ENCODE peak calls at places on chromosomes 13 and 19, in five cellular contexts. C is HCT116, S is stomach, J is GM12878, F is endothelial cell of umbilical vein. T is an unnamed sample.

GRCh38 chr19:2433854-2434253 is 6.5 kb upstream of the TIMM13 start:
- DNase-seq in J (no peak), F (no peak), C (no peak), S (no peak), T (no peak)

GRCh38 chr13:101144808-101145419 is 271.4 kb downstream of the NALCN start:
- DNase-seq in C (peak), S (no peak), J (peak), F (peak), T (no peak)

GRCh38 chr19:32876919-32877285 is 7.3 kb upstream of the SLC7A9 start:
- DNase-seq in S (no peak), J (no peak), C (no peak), F (no peak), T (no peak)

GRCh38 chr19:290539-291521 is at the start of gene PLPP2:
- DNase-seq in F (no peak), S (peak), C (no peak), J (no peak), T (peak)

GRCh38 chr13:48853381-48854102 is 122.2 kb upstream of the FNDC3A start:
- DNase-seq in C (no peak), S (no peak), F (peak), J (no peak), T (no peak)

GRCh38 chr13:42173789-42174343 is 98.1 kb upstream of the AKAP11 start:
- DNase-seq in C (no peak), S (no peak), J (no peak), F (no peak), T (no peak)

GRCh38 chr19:18002347-18002850 is 5.6 kb upstream of the ARRDC2 start:
- DNase-seq in C (no peak), S (no peak), J (no peak), F (no peak), T (no peak)

GRCh38 chr19:21856751-21857150 is 20.8 kb upstream of the ZNF43 start:
- DNase-seq in C (no peak), J (no peak), F (no peak), S (no peak), T (no peak)

GRCh38 chr13:32153056-32153455 is 121.5 kb downstream of the FRY start:
- DNase-seq in S (no peak), F (peak), C (no peak), J (no peak), T (no peak)

GRCh38 chr19:36051236-36051635 is 2.8 kb downstream of the THAP8 start:
- DNase-seq in F (no peak), S (no peak), J (no peak), C (peak), T (no peak)

GRCh38 chr13:24148414-24149305 is 11.9 kb upstream of the SPATA13 start:
- DNase-seq in S (peak), F (peak), C (peak), J (no peak), T (no peak)

GRCh38 chr19:14023404-14024235 is 4.3 kb upstream of the RLN3 start:
- DNase-seq in C (no peak), F (peak), S (peak), J (no peak), T (no peak)

GRCh38 chr13:74907788-74908187 is 574.2 kb downstream of the TBC1D4 start:
- DNase-seq in S (no peak), C (no peak), J (no peak), F (peak), T (no peak)

GRCh38 chr13:24491853-24492252 is 20.7 kb downstream of the PARP4 start:
- DNase-seq in S (no peak), C (no peak), F (peak), J (no peak), T (no peak)

GRCh38 chr13:93248627-93249047 is 22.0 kb downstream of the GPC6 start:
- DNase-seq in F (no peak), C (no peak), J (no peak), S (peak), T (no peak)

GRCh38 chr19:18282021-18282787 is 782 bp upstream of the JUND start:
- DNase-seq in F (peak), S (no peak), J (no peak), C (no peak), T (no peak)

GRCh38 chr19:54190942-54191670 is at the start of gene TSEN34:
- DNase-seq in C (peak), F (no peak), J (no peak), S (peak), T (peak)
- TF ChIP-seq POLR2A in C (peak), F (no peak), J (peak), S (no peak), T (peak)

DNA sequence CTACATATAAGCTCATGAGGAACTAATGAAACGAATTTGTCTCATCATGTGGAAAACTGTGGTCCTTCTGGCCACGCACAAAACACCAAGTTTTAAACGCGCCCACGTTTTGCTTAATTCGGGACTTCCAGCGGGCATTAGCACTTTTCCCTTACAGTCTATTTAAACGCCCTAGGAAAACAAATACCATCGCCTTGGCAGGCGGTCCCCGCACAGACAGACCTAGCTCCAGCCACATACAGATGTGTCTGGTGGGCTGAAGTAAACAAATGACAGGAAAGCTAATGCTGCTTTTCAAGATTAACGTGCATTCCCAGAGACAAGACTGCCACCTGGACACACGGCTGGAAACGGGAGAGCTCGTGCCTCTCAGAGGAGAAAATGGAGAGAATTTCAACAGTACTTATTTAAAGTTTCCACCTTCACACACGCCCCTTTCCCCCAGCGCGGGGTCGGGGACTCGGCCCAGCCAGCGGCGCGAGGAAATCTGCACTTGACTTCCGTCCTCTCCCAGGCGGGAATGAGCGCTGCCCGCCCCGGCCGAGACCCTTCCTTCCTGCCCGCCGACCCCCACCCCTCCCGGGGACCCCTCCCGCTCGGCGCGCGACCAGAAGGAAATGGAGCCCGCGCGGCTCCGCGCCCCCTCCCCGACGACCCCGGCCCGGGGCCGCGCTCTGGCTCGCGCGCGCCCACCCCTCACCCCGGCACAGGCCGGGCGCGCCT is 929 bp downstream of the USP12 start:
- DNase-seq in J (no peak), S (peak), C (peak), F (peak), T (peak)
- TF ChIP-seq POLR2AphosphoS5 in J (peak), S (no peak), C (no peak), F (no peak), T (no peak)

GRCh38 chr19:46132508-46133100 is 8.1 kb upstream of the IGFL3 start:
- DNase-seq in J (no peak), C (no peak), S (no peak), F (no peak), T (no peak)

GRCh38 chr19:46131485-46132143 is 7.1 kb upstream of the IGFL3 start:
- DNase-seq in S (no peak), C (no peak), J (no peak), F (peak), T (no peak)

GRCh38 chr19:46134527-46134926 is 10.0 kb upstream of the IGFL3 start:
- DNase-seq in S (no peak), F (no peak), C (no peak), J (no peak), T (no peak)

GRCh38 chr19:46133777-46134231 is 9.3 kb upstream of the IGFL3 start:
- DNase-seq in C (no peak), F (peak), J (no peak), S (no peak), T (no peak)

DNA sequence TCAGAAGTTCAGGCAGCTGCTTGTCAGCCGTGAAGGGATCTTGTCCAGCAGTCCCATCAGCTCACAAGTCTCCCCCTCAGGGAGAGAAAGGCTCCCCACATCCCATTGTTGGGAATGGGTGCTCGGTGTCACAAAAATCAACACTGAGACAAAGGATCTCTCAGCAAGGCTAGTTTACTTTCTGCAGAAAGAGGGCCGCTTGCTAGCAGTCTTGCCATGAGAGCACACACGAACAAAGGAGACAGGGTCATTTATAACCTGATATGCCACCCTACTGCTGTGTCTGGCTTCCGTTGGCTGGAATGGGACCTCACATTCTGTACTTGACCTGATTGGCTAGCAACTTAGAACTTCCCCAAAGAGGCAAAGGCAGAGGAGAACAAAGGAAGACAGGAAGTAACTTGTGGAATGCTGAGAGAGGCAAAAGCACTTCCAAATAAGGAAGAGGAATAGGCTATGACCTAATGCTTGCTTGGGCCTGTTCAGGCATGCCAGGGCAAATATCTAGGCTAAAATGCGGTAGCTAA is 8.7 kb upstream of the IGFL3 start:
- DNase-seq in C (peak), F (peak), J (peak), S (no peak), T (no peak)
- TF ChIP-seq POLR2A in C (peak), F (peak), J (no peak), S (no peak), T (no peak)

DNA sequence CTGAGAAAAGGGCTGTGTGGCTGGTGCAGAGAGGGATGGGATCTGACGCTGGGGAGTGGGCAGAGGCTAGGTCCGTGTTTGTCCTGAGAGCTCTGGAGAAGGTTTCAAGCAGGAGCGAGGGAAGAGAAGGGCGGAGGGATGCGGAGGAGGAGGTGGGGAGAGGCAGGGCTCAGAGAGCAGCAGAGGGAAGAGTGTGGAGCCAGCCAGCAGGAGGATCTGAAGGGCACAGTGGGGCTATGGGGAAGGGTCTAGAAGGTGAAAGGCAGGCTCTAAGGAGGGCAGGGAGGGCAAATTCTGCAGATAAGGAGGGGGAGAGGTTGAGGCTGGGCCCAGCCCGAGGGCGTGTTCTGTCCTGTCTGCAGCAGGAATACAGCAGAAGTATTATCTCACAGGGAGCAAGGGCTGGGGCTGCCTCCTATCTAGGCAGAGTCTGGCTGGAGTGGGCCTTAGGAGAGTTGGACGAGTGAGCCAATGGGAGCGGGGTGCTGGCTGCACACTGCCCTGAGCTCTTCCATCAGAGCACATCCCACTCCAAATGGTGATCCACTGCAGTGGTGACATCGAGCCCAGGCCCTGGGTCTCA is 6.1 kb downstream of the AP2A1 start:
- DNase-seq in J (no peak), C (no peak), S (no peak), F (no peak), T (no peak)
- TF ChIP-seq POLR2AphosphoS5 in J (no peak), C (no peak), S (no peak), F (no peak), T (no peak)

T was measured in GM12891.